ENCODE peak calls at places on chromosomes 3 and 15, in ten cellular contexts. T is GOT3; D is cerebellum; G is GM20000; S is astrocyte; Y is fibroblast of gingiva; Z is HTR-8/SVneo; U is CD4-positive, alpha-beta T cell; Q is T-helper 17 cell; V is PC-9. P is an unnamed sample.
A peak's percentile ranks its signal among the peaks of the same experiment; 100 is the strongest.

GRCh38 chr15:95025924-95026728 is 794.8 kb downstream of the MCTP2 start:
- DNase-seq in Y (peak; percentile 39), Q (no peak), S (no peak), V (no peak), T (no peak), D (no peak), Z (peak; percentile 48), G (peak; percentile 4), U (no peak), P (peak; percentile 79)

GRCh38 chr15:48336940-48337339 is 5.7 kb downstream of the DUT start:
- DNase-seq in S (no peak), Y (no peak), D (no peak), V (no peak), G (peak; percentile 29), Q (no peak), U (no peak), T (no peak), Z (peak; percentile 20), P (peak; percentile 68)

GRCh38 chr3:45118615-45119062 is 27.5 kb downstream of the CDCP1 start:
- DNase-seq in Y (peak; percentile 11), S (no peak), Z (no peak), Q (no peak), D (no peak), V (no peak), U (no peak), T (no peak), G (no peak), P (no peak)

GRCh38 chr3:125589743-125590142 is 5.6 kb downstream of the OSBPL11 start:
- DNase-seq in Y (no peak), G (peak; percentile 39), V (no peak), D (no peak), T (no peak), Z (no peak), U (no peak), Q (no peak), S (peak; percentile 30), P (no peak)

GRCh38 chr15:48939686-48940085 is 24.0 kb downstream of the SHC4 start:
- DNase-seq in Z (peak; percentile 35), T (no peak), V (no peak), S (peak; percentile 99), U (no peak), G (no peak), Y (peak; percentile 89), D (no peak), Q (no peak), P (no peak)

GRCh38 chr3:132134611-132135010 is 99.8 kb upstream of the CPNE4 start:
- DNase-seq in Q (no peak), Y (peak; percentile 78), V (peak; percentile 95), G (no peak), T (no peak), Z (peak; percentile 10), D (no peak), S (peak; percentile 94), U (no peak), P (no peak)

GRCh38 chr15:38565287-38565670 is 665 bp upstream of the RASGRP1 start:
- DNase-seq in Y (no peak), D (no peak), T (no peak), V (no peak), S (no peak), Q (no peak), G (no peak), U (no peak), Z (no peak), P (no peak)

GRCh38 chr15:101773496-101774100 is 29.7 kb upstream of the OR4F6 start:
- DNase-seq in Z (no peak), Y (no peak), D (no peak), S (no peak), T (no peak), Q (no peak), V (no peak), G (no peak), U (no peak), P (peak; percentile 20)

GRCh38 chr15:29143909-29144308 is 125.7 kb downstream of the NSMCE3 start:
- DNase-seq in G (no peak), U (no peak), Q (no peak), D (no peak), T (no peak), Z (peak; percentile 27), Y (no peak), V (no peak), S (peak; percentile 91), P (no peak)

GRCh38 chr15:90530250-90531051 is 728 bp downstream of the CRTC3 start:
- DNase-seq in Y (peak; percentile 27), Z (peak; percentile 43), T (no peak), Q (peak; percentile 15), S (peak; percentile 14), G (peak; percentile 81), D (peak; percentile 33), V (peak; percentile 55), U (peak; percentile 22), P (peak; percentile 55)